ENCODE peak calls at places on chromosomes 1 and 21, in four cellular contexts. One of them, this sample, is unnamed.

GRCh38 chr1:216765346-216766300 is 42.4 kb upstream of the ESRRG start:
- DNase-seq in lower lobe of right lung: no peak
- DNase-seq in posterior vena cava: no peak
- DNase-seq in CD8-positive, alpha-beta T cell: no peak
- DNase-seq in this sample: no peak

GRCh38 chr1:246199086-246199485 is 308.0 kb downstream of the SMYD3 start:
- DNase-seq in lower lobe of right lung: no peak
- DNase-seq in posterior vena cava: no peak
- DNase-seq in CD8-positive, alpha-beta T cell: no peak
- DNase-seq in this sample: no peak

GRCh38 chr1:45785583-45785982 is 17.8 kb upstream of the MAST2 start:
- DNase-seq in posterior vena cava: no peak
- DNase-seq in lower lobe of right lung: no peak
- DNase-seq in CD8-positive, alpha-beta T cell: peak
- DNase-seq in this sample: peak

GRCh38 chr1:161299347-161299746 is 10.4 kb downstream of the MPZ start:
- DNase-seq in CD8-positive, alpha-beta T cell: no peak
- DNase-seq in posterior vena cava: no peak
- DNase-seq in lower lobe of right lung: no peak
- DNase-seq in this sample: no peak

GRCh38 chr21:34886554-34887385 is 162.3 kb downstream of the RUNX1 start:
- DNase-seq in posterior vena cava: peak
- DNase-seq in lower lobe of right lung: peak
- DNase-seq in CD8-positive, alpha-beta T cell: no peak
- DNase-seq in this sample: no peak

GRCh38 chr21:46323710-46324389 is at the start of the genes C21orf58 and PCNT:
- DNase-seq in CD8-positive, alpha-beta T cell: peak
- DNase-seq in lower lobe of right lung: peak
- DNase-seq in posterior vena cava: peak
- DNase-seq in this sample: peak

GRCh38 chr1:87763498-87763897 is 434.8 kb downstream of the LMO4 start:
- DNase-seq in CD8-positive, alpha-beta T cell: no peak
- DNase-seq in posterior vena cava: no peak
- DNase-seq in lower lobe of right lung: no peak
- DNase-seq in this sample: no peak

GRCh38 chr1:228318823-228319241 is 87.8 kb downstream of the TRIM11 start:
- DNase-seq in posterior vena cava: no peak
- DNase-seq in lower lobe of right lung: peak
- DNase-seq in CD8-positive, alpha-beta T cell: no peak
- DNase-seq in this sample: no peak

GRCh38 chr1:154344977-154345837 is 19.9 kb downstream of the ATP8B2 start:
- DNase-seq in posterior vena cava: peak
- DNase-seq in CD8-positive, alpha-beta T cell: peak
- DNase-seq in lower lobe of right lung: peak
- DNase-seq in this sample: peak

GRCh38 chr21:45479691-45480675 is 62.3 kb downstream of the SLC19A1 start:
- DNase-seq in lower lobe of right lung: no peak
- DNase-seq in posterior vena cava: no peak
- DNase-seq in CD8-positive, alpha-beta T cell: peak
- DNase-seq in this sample: peak

GRCh38 chr1:87120779-87121178 is 206.3 kb downstream of the HS2ST1 start:
- DNase-seq in posterior vena cava: no peak
- DNase-seq in CD8-positive, alpha-beta T cell: no peak
- DNase-seq in lower lobe of right lung: no peak
- DNase-seq in this sample: no peak

GRCh38 chr1:51950701-51951100 is 39.8 kb downstream of the RAB3B start:
- DNase-seq in CD8-positive, alpha-beta T cell: no peak
- DNase-seq in lower lobe of right lung: no peak
- DNase-seq in posterior vena cava: no peak
- DNase-seq in this sample: no peak

GRCh38 chr1:23909412-23909811 is 3.8 kb downstream of the CNR2 start:
- DNase-seq in CD8-positive, alpha-beta T cell: no peak
- DNase-seq in posterior vena cava: no peak
- DNase-seq in lower lobe of right lung: no peak
- DNase-seq in this sample: no peak

GRCh38 chr1:6210606-6211355 is 4.9 kb downstream of the RNF207 start:
- DNase-seq in lower lobe of right lung: no peak
- DNase-seq in CD8-positive, alpha-beta T cell: no peak
- DNase-seq in posterior vena cava: no peak
- DNase-seq in this sample: no peak

GRCh38 chr1:205630241-205630640 is 1.6 kb downstream of the ELK4 start:
- DNase-seq in lower lobe of right lung: no peak
- DNase-seq in posterior vena cava: no peak
- DNase-seq in CD8-positive, alpha-beta T cell: no peak
- DNase-seq in this sample: no peak

GRCh38 chr1:153540394-153541361 is at the start of gene S100A5:
- DNase-seq in posterior vena cava: peak
- DNase-seq in lower lobe of right lung: no peak
- DNase-seq in CD8-positive, alpha-beta T cell: peak
- DNase-seq in this sample: peak